ENCODE peak calls at places on chromosomes 5 and 9, in ten cellular contexts. One of them, this sample, is unnamed.
A peak's percentile ranks its signal among the peaks of the same experiment; 100 is the strongest.

GRCh38 chr5:159419567-159419966 is 89.3 kb upstream of the IL12B start:
- DNase-seq in vagina: no peak
- DNase-seq in GM23338: peak; percentile 44
- DNase-seq in Panc1: no peak
- DNase-seq in prostate gland: no peak
- DNase-seq in stomach: no peak
- DNase-seq in transverse colon: no peak
- DNase-seq in upper lobe of left lung: no peak
- DNase-seq in HL-60: no peak
- DNase-seq in HCT116: no peak
- DNase-seq in this sample: no peak

GRCh38 chr9:113187935-113188595 is 33.0 kb downstream of the FKBP15 start:
- DNase-seq in Panc1: peak; percentile 42
- DNase-seq in transverse colon: peak; percentile 28
- DNase-seq in prostate gland: no peak
- DNase-seq in vagina: no peak
- DNase-seq in HL-60: peak; percentile 87
- DNase-seq in upper lobe of left lung: peak; percentile 78
- DNase-seq in HCT116: peak; percentile 6
- DNase-seq in GM23338: no peak
- DNase-seq in stomach: no peak
- DNase-seq in this sample: peak; percentile 79

GRCh38 chr9:91946825-91947224 is 3.2 kb downstream of the ROR2 start:
- DNase-seq in Panc1: no peak
- DNase-seq in transverse colon: no peak
- DNase-seq in HL-60: no peak
- DNase-seq in prostate gland: no peak
- DNase-seq in upper lobe of left lung: no peak
- DNase-seq in GM23338: no peak
- DNase-seq in HCT116: no peak
- DNase-seq in vagina: no peak
- DNase-seq in stomach: no peak
- DNase-seq in this sample: no peak

GRCh38 chr5:139561655-139562451 is 714 bp downstream of the UBE2D2 start:
- DNase-seq in HL-60: peak; percentile 20
- DNase-seq in vagina: no peak
- DNase-seq in prostate gland: no peak
- DNase-seq in upper lobe of left lung: peak; percentile 29
- DNase-seq in stomach: peak; percentile 42
- DNase-seq in Panc1: no peak
- DNase-seq in GM23338: peak; percentile 45
- DNase-seq in HCT116: no peak
- DNase-seq in transverse colon: no peak
- DNase-seq in this sample: peak; percentile 92

GRCh38 chr5:175340180-175340579 is 103.8 kb downstream of the DRD1 start:
- DNase-seq in transverse colon: no peak
- DNase-seq in HCT116: no peak
- DNase-seq in Panc1: no peak
- DNase-seq in GM23338: no peak
- DNase-seq in upper lobe of left lung: no peak
- DNase-seq in prostate gland: no peak
- DNase-seq in stomach: no peak
- DNase-seq in vagina: no peak
- DNase-seq in HL-60: no peak
- DNase-seq in this sample: no peak

GRCh38 chr9:125983681-125984080 is 236.5 kb downstream of the PBX3 start:
- DNase-seq in Panc1: no peak
- DNase-seq in GM23338: no peak
- DNase-seq in vagina: no peak
- DNase-seq in upper lobe of left lung: no peak
- DNase-seq in HL-60: no peak
- DNase-seq in transverse colon: no peak
- DNase-seq in HCT116: no peak
- DNase-seq in stomach: no peak
- DNase-seq in prostate gland: no peak
- DNase-seq in this sample: no peak

GRCh38 chr5:444226-444625 is 1.2 kb downstream of the EXOC3 start:
- DNase-seq in HL-60: no peak
- DNase-seq in transverse colon: peak; percentile 6
- DNase-seq in vagina: no peak
- DNase-seq in stomach: no peak
- DNase-seq in HCT116: no peak
- DNase-seq in prostate gland: no peak
- DNase-seq in GM23338: no peak
- DNase-seq in upper lobe of left lung: peak; percentile 10
- DNase-seq in Panc1: no peak
- DNase-seq in this sample: peak; percentile 57

GRCh38 chr5:72452515-72453259 is 54.5 kb downstream of the ZNF366 start:
- DNase-seq in transverse colon: peak; percentile 54
- DNase-seq in upper lobe of left lung: peak; percentile 53
- DNase-seq in HL-60: no peak
- DNase-seq in vagina: no peak
- DNase-seq in stomach: peak; percentile 76
- DNase-seq in GM23338: no peak
- DNase-seq in HCT116: peak; percentile 7
- DNase-seq in Panc1: no peak
- DNase-seq in prostate gland: peak; percentile 56
- DNase-seq in this sample: no peak

GRCh38 chr5:54062958-54063357 is 247.4 kb downstream of the ARL15 start:
- DNase-seq in transverse colon: no peak
- DNase-seq in stomach: no peak
- DNase-seq in prostate gland: no peak
- DNase-seq in Panc1: no peak
- DNase-seq in HCT116: no peak
- DNase-seq in HL-60: no peak
- DNase-seq in upper lobe of left lung: no peak
- DNase-seq in vagina: no peak
- DNase-seq in GM23338: no peak
- DNase-seq in this sample: no peak

GRCh38 chr5:52906845-52907244 is 82.3 kb upstream of the ITGA2 start:
- DNase-seq in HCT116: no peak
- DNase-seq in vagina: no peak
- DNase-seq in transverse colon: no peak
- DNase-seq in GM23338: no peak
- DNase-seq in prostate gland: no peak
- DNase-seq in Panc1: no peak
- DNase-seq in stomach: no peak
- DNase-seq in HL-60: no peak
- DNase-seq in upper lobe of left lung: no peak
- DNase-seq in this sample: no peak

GRCh38 chr5:63085551-63085950 is 506.9 kb downstream of the LRRC70 start:
- DNase-seq in stomach: no peak
- DNase-seq in GM23338: no peak
- DNase-seq in prostate gland: no peak
- DNase-seq in upper lobe of left lung: no peak
- DNase-seq in vagina: no peak
- DNase-seq in transverse colon: no peak
- DNase-seq in HCT116: no peak
- DNase-seq in HL-60: no peak
- DNase-seq in Panc1: no peak
- DNase-seq in this sample: no peak

DNA sequence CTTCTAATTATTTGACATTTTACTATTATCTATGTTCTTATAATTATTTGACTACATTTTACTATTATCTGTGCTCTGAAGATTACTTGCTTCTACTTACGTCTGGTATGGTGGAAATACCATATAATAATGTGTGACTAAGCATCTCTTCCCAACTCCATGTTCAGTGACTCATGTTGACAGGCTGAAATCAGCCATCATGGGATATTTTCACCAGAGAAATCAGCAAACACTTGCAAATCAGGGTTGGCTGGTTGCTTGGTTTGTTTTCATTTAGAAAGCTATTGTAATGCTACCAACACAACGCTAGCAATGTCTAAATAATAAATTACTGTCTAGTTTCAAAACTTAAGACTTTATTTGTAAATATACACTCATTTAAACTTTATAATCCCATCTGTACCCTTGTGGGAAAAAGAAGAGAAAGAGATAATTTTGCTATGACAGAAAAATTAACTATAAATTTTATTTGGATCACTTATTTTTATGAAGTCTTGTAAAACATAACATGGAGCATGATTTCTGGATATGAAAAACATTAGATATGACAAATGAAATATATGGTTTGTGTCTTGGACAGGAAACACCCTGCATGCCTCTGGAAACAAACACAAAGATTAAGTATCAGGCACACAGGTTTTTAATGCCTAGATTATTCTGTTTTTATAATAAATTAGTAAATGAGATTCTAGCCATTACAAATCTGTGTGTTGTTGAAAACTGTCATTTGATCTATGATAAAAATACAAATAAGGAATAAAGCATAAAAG is 337.6 kb downstream of the BNC2 start:
- DNase-seq in transverse colon: no peak
- DNase-seq in Panc1: peak; percentile 8
- DNase-seq in HL-60: no peak
- DNase-seq in HCT116: no peak
- DNase-seq in upper lobe of left lung: no peak
- DNase-seq in vagina: no peak
- DNase-seq in stomach: no peak
- DNase-seq in GM23338: no peak
- DNase-seq in prostate gland: no peak
- DNase-seq in this sample: no peak
- TF ChIP-seq POLR2AphosphoS5 in transverse colon: no peak
- TF ChIP-seq POLR2AphosphoS5 in Panc1: no peak
- TF ChIP-seq POLR2AphosphoS5 in HL-60: no peak
- TF ChIP-seq POLR2AphosphoS5 in HCT116: no peak
- TF ChIP-seq POLR2AphosphoS5 in upper lobe of left lung: no peak
- TF ChIP-seq POLR2AphosphoS5 in vagina: no peak
- TF ChIP-seq POLR2AphosphoS5 in stomach: no peak
- TF ChIP-seq POLR2AphosphoS5 in GM23338: no peak
- TF ChIP-seq POLR2AphosphoS5 in prostate gland: no peak
- TF ChIP-seq POLR2AphosphoS5 in this sample: no peak

GRCh38 chr9:5971740-5972139 is 43.7 kb downstream of the RANBP6 start:
- DNase-seq in prostate gland: no peak
- DNase-seq in upper lobe of left lung: no peak
- DNase-seq in HL-60: no peak
- DNase-seq in stomach: no peak
- DNase-seq in Panc1: no peak
- DNase-seq in HCT116: no peak
- DNase-seq in transverse colon: no peak
- DNase-seq in vagina: no peak
- DNase-seq in GM23338: no peak
- DNase-seq in this sample: no peak

GRCh38 chr9:5978523-5978922 is 36.9 kb downstream of the RANBP6 start:
- DNase-seq in stomach: no peak
- DNase-seq in HCT116: no peak
- DNase-seq in prostate gland: no peak
- DNase-seq in Panc1: no peak
- DNase-seq in HL-60: no peak
- DNase-seq in upper lobe of left lung: no peak
- DNase-seq in vagina: no peak
- DNase-seq in transverse colon: no peak
- DNase-seq in GM23338: no peak
- DNase-seq in this sample: no peak

GRCh38 chr9:5982352-5982751 is 33.1 kb downstream of the RANBP6 start:
- DNase-seq in GM23338: no peak
- DNase-seq in HCT116: no peak
- DNase-seq in vagina: no peak
- DNase-seq in upper lobe of left lung: no peak
- DNase-seq in prostate gland: no peak
- DNase-seq in stomach: no peak
- DNase-seq in transverse colon: no peak
- DNase-seq in HL-60: no peak
- DNase-seq in Panc1: no peak
- DNase-seq in this sample: no peak

GRCh38 chr9:5976668-5977397 is 38.6 kb downstream of the RANBP6 start:
- DNase-seq in upper lobe of left lung: no peak
- DNase-seq in HCT116: no peak
- DNase-seq in prostate gland: no peak
- DNase-seq in Panc1: no peak
- DNase-seq in HL-60: no peak
- DNase-seq in vagina: no peak
- DNase-seq in stomach: no peak
- DNase-seq in transverse colon: no peak
- DNase-seq in GM23338: no peak
- DNase-seq in this sample: no peak
- TF ChIP-seq CTCF in upper lobe of left lung: no peak
- TF ChIP-seq CTCF in HCT116: no peak
- TF ChIP-seq CTCF in prostate gland: no peak
- TF ChIP-seq CTCF in Panc1: no peak
- TF ChIP-seq CTCF in HL-60: no peak
- TF ChIP-seq CTCF in vagina: no peak
- TF ChIP-seq CTCF in stomach: no peak
- TF ChIP-seq CTCF in transverse colon: no peak
- TF ChIP-seq CTCF in GM23338: no peak
- TF ChIP-seq CTCF in this sample: no peak

GRCh38 chr5:173099461-173099860 is 43.3 kb downstream of the CREBRF start:
- DNase-seq in GM23338: no peak
- DNase-seq in Panc1: no peak
- DNase-seq in upper lobe of left lung: no peak
- DNase-seq in transverse colon: no peak
- DNase-seq in HCT116: no peak
- DNase-seq in vagina: no peak
- DNase-seq in stomach: no peak
- DNase-seq in prostate gland: no peak
- DNase-seq in HL-60: no peak
- DNase-seq in this sample: no peak

GRCh38 chr5:173101245-173101644 is 43.1 kb upstream of the BNIP1 start:
- DNase-seq in HL-60: no peak
- DNase-seq in upper lobe of left lung: no peak
- DNase-seq in GM23338: no peak
- DNase-seq in vagina: no peak
- DNase-seq in stomach: no peak
- DNase-seq in prostate gland: no peak
- DNase-seq in Panc1: no peak
- DNase-seq in transverse colon: no peak
- DNase-seq in HCT116: no peak
- DNase-seq in this sample: no peak

GRCh38 chr5:173103411-173103810 is 40.9 kb upstream of the BNIP1 start:
- DNase-seq in HCT116: no peak
- DNase-seq in transverse colon: no peak
- DNase-seq in stomach: no peak
- DNase-seq in Panc1: no peak
- DNase-seq in vagina: no peak
- DNase-seq in prostate gland: no peak
- DNase-seq in upper lobe of left lung: no peak
- DNase-seq in HL-60: no peak
- DNase-seq in GM23338: no peak
- DNase-seq in this sample: no peak

GRCh38 chr5:173094012-173094661 is 38.0 kb downstream of the CREBRF start:
- DNase-seq in prostate gland: no peak
- DNase-seq in upper lobe of left lung: no peak
- DNase-seq in vagina: no peak
- DNase-seq in HL-60: no peak
- DNase-seq in Panc1: no peak
- DNase-seq in transverse colon: no peak
- DNase-seq in GM23338: no peak
- DNase-seq in stomach: no peak
- DNase-seq in HCT116: no peak
- DNase-seq in this sample: no peak

GRCh38 chr5:173098787-173099186 is 42.6 kb downstream of the CREBRF start:
- DNase-seq in upper lobe of left lung: no peak
- DNase-seq in GM23338: no peak
- DNase-seq in stomach: no peak
- DNase-seq in vagina: no peak
- DNase-seq in HL-60: no peak
- DNase-seq in HCT116: no peak
- DNase-seq in Panc1: no peak
- DNase-seq in prostate gland: no peak
- DNase-seq in transverse colon: no peak
- DNase-seq in this sample: no peak
- TF ChIP-seq POLR2AphosphoS5 in upper lobe of left lung: no peak
- TF ChIP-seq POLR2AphosphoS5 in GM23338: no peak
- TF ChIP-seq POLR2AphosphoS5 in stomach: no peak
- TF ChIP-seq POLR2AphosphoS5 in vagina: no peak
- TF ChIP-seq POLR2AphosphoS5 in HL-60: no peak
- TF ChIP-seq POLR2AphosphoS5 in HCT116: no peak
- TF ChIP-seq POLR2AphosphoS5 in Panc1: no peak
- TF ChIP-seq POLR2AphosphoS5 in prostate gland: no peak
- TF ChIP-seq POLR2AphosphoS5 in transverse colon: no peak
- TF ChIP-seq POLR2AphosphoS5 in this sample: no peak

GRCh38 chr5:96745025-96745424 is 62.7 kb downstream of the ERAP1 start:
- DNase-seq in transverse colon: no peak
- DNase-seq in vagina: no peak
- DNase-seq in stomach: no peak
- DNase-seq in HCT116: no peak
- DNase-seq in Panc1: no peak
- DNase-seq in HL-60: no peak
- DNase-seq in GM23338: no peak
- DNase-seq in prostate gland: no peak
- DNase-seq in upper lobe of left lung: no peak
- DNase-seq in this sample: no peak
- TF ChIP-seq CTCF in transverse colon: no peak
- TF ChIP-seq CTCF in vagina: no peak
- TF ChIP-seq CTCF in stomach: no peak
- TF ChIP-seq CTCF in HCT116: no peak
- TF ChIP-seq CTCF in Panc1: no peak
- TF ChIP-seq CTCF in HL-60: no peak
- TF ChIP-seq CTCF in GM23338: no peak
- TF ChIP-seq CTCF in prostate gland: no peak
- TF ChIP-seq CTCF in upper lobe of left lung: no peak
- TF ChIP-seq CTCF in this sample: no peak

This sample was measured in spleen.